ENCODE peak calls at places on chromosome 12, in six cellular contexts. H, O, W, Y, Q and K are unnamed samples.

GRCh38 chr12:15996254-15996653 is 85.1 kb downstream of the DERA start:
- DNase-seq in Y (peak; percentile 41), O (peak; percentile 55), W (peak; percentile 34), Q (no peak), H (no peak), K (no peak)

GRCh38 chr12:124947561-124948398 is 33.3 kb upstream of the UBC start:
- DNase-seq in O (no peak), H (no peak), Y (no peak), W (no peak), Q (no peak), K (no peak)

GRCh38 chr12:712172-712863 is 40.1 kb upstream of the WNK1 start:
- DNase-seq in Y (peak; percentile 35), H (no peak), Q (no peak), O (no peak), W (peak; percentile 34), K (no peak)

GRCh38 chr12:82486524-82487235 is 128.4 kb downstream of the METTL25 start:
- DNase-seq in H (no peak), Y (peak; percentile 28), Q (no peak), O (no peak), W (no peak), K (no peak)

GRCh38 chr12:112308652-112309051 is 73.6 kb downstream of the HECTD4 start:
- DNase-seq in Y (peak; percentile 30), O (no peak), H (no peak), W (no peak), Q (no peak), K (no peak)

GRCh38 chr12:120367924-120368788 is 808 bp downstream of the MSI1 start:
- DNase-seq in Y (no peak), Q (no peak), O (peak; percentile 62), H (no peak), W (no peak), K (no peak)

GRCh38 chr12:51441583-51441982 is 17.0 kb downstream of the SLC4A8 start:
- DNase-seq in Q (no peak), H (no peak), Y (peak; percentile 95), O (no peak), W (peak; percentile 58), K (no peak)

GRCh38 chr12:48601013-48601756 is 31.3 kb upstream of the LALBA start:
- DNase-seq in Q (peak; percentile 49), W (peak; percentile 36), Y (peak; percentile 47), H (peak; percentile 26), O (peak; percentile 92), K (no peak)

GRCh38 chr12:53492188-53492587 is 7.1 kb downstream of the MAP3K12 start:
- DNase-seq in W (no peak), H (no peak), O (no peak), Q (peak; percentile 52), Y (no peak), K (peak; percentile 45)

GRCh38 chr12:4824415-4824814 is 85.3 kb upstream of the KCNA1 start:
- DNase-seq in Q (no peak), H (no peak), W (peak; percentile 1), O (no peak), Y (peak; percentile 74), K (peak; percentile 62)

GRCh38 chr12:66367015-66367667 is 64.8 kb downstream of the HELB start:
- DNase-seq in Y (no peak), Q (no peak), H (no peak), W (no peak), O (no peak), K (no peak)
- H3K18ac ChIP-seq in Y (no peak overlapping the region), Q (no peak overlapping the region), H (no peak overlapping the region), W (no peak overlapping the region), O (no peak overlapping the region), K (no peak overlapping the region)

GRCh38 chr12:68890701-68891113 is 42.3 kb downstream of the CPM start:
- DNase-seq in W (peak; percentile 56), Q (no peak), H (no peak), O (no peak), Y (no peak), K (no peak)
- H2AFZ ChIP-seq in W (no peak overlapping the region), Q (no peak overlapping the region), H (no peak overlapping the region), O (no peak overlapping the region), Y (no peak overlapping the region), K (no peak overlapping the region)

GRCh38 chr12:84422340-84422739 is 490.3 kb downstream of the SLC6A15 start:
- DNase-seq in H (no peak), Y (no peak), O (no peak), W (no peak), Q (no peak), K (no peak)
- H3K14ac ChIP-seq in H (no peak overlapping the region), Y (no peak overlapping the region), O (no peak overlapping the region), W (no peak overlapping the region), Q (no peak overlapping the region), K (no peak overlapping the region)

DNA sequence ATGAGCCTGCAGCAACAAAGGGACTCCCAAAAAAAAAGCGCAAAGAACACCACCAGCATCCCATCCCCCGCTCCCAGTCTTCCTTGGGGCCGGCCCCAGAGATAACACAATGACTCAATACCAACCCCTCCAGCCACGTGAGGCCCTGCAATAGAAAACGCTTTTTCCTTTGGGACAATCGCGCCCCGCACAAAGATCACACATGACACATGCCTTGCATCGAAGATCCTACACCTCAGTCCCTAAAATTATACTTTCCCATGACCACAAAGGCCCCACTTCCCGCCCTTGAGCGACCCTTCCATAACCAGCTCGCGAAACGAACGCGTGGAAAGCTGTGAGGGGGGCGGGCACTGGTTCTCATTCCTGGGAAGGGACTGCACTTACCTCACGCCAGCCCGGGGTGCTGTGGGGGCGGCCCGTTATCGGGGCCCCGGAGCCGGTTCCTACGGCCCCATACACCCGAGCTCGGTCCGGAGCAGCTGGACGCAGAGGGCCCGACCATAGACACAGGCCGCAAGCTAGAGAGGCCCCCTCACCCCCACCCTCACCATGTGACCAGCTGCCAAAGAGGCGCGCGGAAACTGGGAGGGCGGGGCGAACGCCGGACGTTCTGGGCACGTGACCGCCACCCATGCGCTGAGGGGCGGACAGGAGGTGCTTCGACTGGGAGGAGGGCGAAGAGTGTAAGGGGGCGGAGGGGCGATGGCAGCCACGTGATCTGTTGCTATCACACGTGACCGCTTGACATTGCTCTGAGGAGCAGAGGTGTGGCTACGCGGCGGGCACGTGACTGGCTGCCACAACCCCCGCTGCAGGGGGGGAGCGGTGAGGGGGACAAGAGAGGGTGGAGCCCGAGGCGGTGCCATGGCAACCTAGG is at the start of gene CDK4:
- DNase-seq in Q (peak; percentile 99), Y (peak; percentile 100), O (peak; percentile 100), H (peak; percentile 99), W (peak; percentile 100), K (peak; percentile 98)
- H3K18ac ChIP-seq in Q (peak within 1 kb of the TSS; percentile 81), Y (peak within 1 kb of the TSS; percentile 56), O (peak within 1 kb of the TSS; percentile 50), H (peak within 1 kb of the TSS; percentile 93), W (peak within 1 kb of the TSS; percentile 93), K (peak within 1 kb of the TSS; percentile 58)